ENCODE peak calls at places on chromosome 19, in four cellular contexts. N, I, B and X are unnamed samples.

GRCh38 chr19:17830567-17831418 is 9.5 kb upstream of the INSL3 start:
- DNase-seq in N (peak), I (peak), B (no peak), X (no peak)

GRCh38 chr19:18349524-18350128 is 9.2 kb downstream of the PGPEP1 start:
- DNase-seq in N (peak), I (peak), B (no peak), X (no peak)

GRCh38 chr19:19362075-19362474 is 41.4 kb downstream of the MAU2 start:
- DNase-seq in N (no peak), I (no peak), B (no peak), X (no peak)

GRCh38 chr19:48858984-48859710 is 9.3 kb downstream of the PLEKHA4 start:
- DNase-seq in N (no peak), I (peak), B (no peak), X (no peak)

GRCh38 chr19:13025819-13026477 is 30.7 kb downstream of the NFIX start:
- DNase-seq in N (no peak), I (no peak), B (no peak), X (no peak)

GRCh38 chr19:33344210-33344609 is 29.3 kb upstream of the CEBPG start:
- DNase-seq in N (no peak), I (no peak), B (no peak), X (no peak)

GRCh38 chr19:6476155-6476895 is 5.3 kb downstream of the DENND1C start:
- DNase-seq in N (peak), I (peak), B (no peak), X (no peak)

GRCh38 chr19:46218160-46218559 is 11.4 kb upstream of the IGFL1 start:
- DNase-seq in N (peak), I (peak), B (no peak), X (no peak)

GRCh38 chr19:17109962-17110598 is 34.5 kb downstream of the MYO9B start:
- DNase-seq in N (no peak), I (peak), B (peak), X (no peak)

GRCh38 chr19:41531438-41532311 is 44.3 kb upstream of the CEACAM21 start:
- DNase-seq in N (peak), I (peak), B (peak), X (no peak)

DNA sequence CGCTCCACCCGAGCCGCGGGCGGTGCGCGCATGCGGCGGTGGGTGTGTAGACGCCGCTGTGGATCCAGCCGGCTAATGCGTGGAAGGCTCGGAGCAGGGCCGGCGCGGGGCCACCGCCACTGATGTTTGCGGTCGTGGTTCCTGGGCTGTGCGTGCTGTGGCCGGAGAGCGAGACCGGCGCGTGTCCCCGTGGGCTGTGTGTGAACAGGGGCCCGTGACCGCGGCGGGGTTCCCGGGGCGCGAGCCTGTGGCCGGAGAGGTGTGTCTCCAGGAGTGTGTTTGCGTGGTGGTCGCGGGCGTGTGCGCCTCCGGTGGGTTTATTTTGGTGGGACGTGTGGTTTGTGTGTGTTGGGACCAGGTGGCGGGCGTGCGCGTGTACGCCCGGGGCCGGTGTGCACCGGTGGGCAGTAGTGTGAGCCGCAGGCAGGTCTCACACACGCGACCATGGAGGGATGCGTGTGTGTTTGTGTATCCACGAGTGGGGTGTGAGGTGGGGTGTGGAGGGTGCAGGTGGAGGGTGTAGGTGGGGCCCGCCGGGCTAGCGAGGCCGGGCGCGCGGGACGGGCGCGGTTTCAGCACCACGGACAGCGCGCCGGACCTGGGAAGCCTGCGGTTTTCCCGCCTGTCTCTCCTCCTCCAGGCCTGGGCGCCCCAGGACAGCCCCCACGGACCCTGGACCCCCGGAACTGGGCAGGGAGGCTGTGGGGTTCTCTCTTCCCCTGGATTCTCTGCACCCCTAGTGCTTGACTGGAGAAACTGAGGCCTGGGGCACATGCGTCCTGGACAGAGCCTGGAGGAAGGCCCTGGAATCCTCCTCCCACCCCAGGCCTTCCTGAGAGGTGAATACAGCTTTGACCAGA is 1.6 kb downstream of the HCN2 start:
- DNase-seq in N (no peak), I (no peak), B (no peak), X (no peak)
- H3K4me3 ChIP-seq in N (no peak), I (no peak), B (no peak), X (no peak)

DNA sequence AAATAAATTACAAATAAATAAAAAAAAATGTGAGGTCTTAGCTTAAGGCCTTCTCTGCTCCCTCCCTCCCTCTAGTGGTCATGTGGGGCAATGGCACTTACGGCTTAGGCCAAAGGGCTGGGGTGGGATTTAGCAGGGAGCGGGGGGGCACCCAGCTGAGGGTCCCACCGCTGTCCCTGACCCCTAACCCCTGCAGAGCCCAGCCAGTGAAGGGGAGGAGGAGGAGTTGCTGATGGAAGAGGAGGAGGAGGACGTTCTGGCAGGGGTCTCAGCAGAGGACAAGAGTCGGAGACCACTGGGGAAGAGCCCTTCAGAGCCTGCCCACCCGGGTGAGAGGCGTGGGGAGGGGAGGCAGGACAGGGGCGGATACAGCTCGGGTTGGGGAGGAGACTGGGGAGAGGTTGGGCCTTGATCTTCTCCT is 9.3 kb downstream of the MPND start:
- DNase-seq in N (peak), I (peak), B (no peak), X (no peak)
- TF ChIP-seq CTCF in N (peak), I (peak), B (peak), X (peak)

GRCh38 chr19:58181902-58182576 is 822 bp upstream of the ZNF274 start:
- DNase-seq in N (no peak), I (no peak), B (no peak), X (no peak)
- H3K4me3 ChIP-seq in N (peak), I (peak), B (peak), X (peak)

DNA sequence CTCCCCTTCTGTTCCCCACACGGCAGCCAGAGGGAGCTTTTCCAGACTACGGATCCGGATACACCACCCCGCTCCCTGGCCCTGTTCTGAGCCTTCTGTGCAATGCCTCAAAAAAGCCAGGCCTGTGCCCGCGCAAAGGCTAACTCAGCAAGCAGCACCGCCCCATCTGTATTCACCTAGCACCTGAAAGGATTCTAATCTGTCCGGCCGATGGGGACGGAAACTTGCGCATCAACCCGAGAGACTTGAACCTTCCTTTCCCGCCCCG is 589 bp downstream of the ZBTB45 start:
- DNase-seq in N (peak), I (peak), B (peak), X (no peak)
- TF ChIP-seq CTCF in N (peak), I (peak), B (no peak), X (peak)

GRCh38 chr19:2282062-2282861 is at the start of gene PEAK3:
- DNase-seq in N (peak), I (peak), B (peak), X (no peak)
- H3K4me3 ChIP-seq in N (no peak), I (peak), B (peak), X (peak)

DNA sequence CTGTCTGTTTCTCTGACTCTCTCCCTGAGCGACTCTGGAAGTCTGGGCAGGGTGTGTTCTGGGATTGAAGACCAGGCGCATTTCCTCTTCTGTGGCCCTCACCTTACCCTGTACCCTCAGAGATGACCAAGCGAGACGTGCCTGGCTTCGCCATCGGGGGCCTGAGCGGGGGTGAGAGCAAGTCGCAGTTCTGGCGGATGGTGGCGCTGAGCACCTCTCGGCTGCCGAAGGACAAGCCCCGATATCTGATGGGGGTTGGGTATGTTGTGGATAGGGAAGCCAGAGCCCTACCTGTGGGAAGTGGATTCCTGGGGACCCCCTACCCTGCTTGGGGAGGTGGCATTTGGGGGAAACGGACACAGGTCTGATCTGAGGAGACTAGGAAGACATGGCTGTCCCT is 5.8 kb upstream of the DNM2 start:
- DNase-seq in N (no peak), I (no peak), B (no peak), X (no peak)
- TF ChIP-seq CTCF in N (no peak), I (no peak), B (no peak), X (no peak)

DNA sequence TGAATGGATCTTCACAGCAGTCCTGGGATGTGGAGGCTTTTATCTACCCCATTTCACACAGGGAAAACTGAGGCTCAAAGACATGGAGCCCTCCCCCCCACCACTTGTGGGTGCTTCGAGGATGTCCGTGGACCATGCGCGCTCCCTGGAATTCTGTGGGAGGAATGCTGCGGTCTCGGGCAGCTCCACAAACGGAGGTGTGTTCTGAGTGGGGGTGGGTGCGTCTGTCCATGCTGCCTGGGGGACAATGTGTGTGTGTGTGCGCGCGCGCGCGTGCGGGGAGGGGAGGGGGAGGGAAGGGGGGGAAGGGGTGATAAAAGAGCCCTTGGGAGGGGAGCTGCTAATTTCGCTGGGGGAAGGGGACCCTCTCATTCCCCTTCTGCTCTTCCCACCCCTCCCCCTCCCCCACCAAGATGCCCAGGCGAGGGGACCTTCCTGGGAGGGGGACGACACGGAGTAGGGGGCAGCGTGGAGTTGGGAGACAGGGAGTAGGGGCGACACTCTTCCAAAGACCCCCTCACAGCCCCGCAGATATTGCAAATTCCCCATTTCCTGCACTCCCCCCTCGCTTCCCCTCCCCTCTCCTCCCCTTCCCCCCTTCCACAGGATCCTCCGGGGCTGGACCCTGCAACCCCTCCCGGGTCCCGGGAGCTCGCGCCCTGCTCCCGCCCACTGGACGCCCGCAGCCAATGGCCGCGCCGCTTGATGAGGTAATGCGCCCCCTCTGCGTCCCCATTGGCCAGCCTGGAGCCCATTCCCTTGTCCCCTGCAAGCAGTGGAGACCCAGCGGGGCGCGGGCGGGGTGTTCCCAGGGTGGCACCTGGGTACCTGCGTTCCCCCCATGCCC is 18.9 kb upstream of the ZNRF4 start:
- DNase-seq in N (peak), I (no peak), B (no peak), X (peak)
- H3K4me3 ChIP-seq in N (peak), I (no peak), B (no peak), X (peak)